ENCODE peak calls at places on chromosome 11, in nine cellular contexts. One of them, this sample, is unnamed.

GRCh38 chr11:31810779-31811647 is at the start of gene PAX6:
- DNase-seq in memory B cell: no peak
- DNase-seq in H7: peak
- DNase-seq in stimulated activated CD4-positive, alpha-beta T cell treated with anti-CD3 and anti-CD28 coated beads, Interleukin-1b, Interleukin-23, amount 100 ng/mL, for 1 hour: no peak
- DNase-seq in activated T-helper 1 cell treated with Interleukin-2 at 50 U/mL for 16 hours: no peak
- DNase-seq in COR-L47: peak
- DNase-seq in DMS79 treated with DMSO at 0.1 percent for 48 hours: peak
- DNase-seq in nephron progenitor cell: peak
- DNase-seq in ovary: no peak
- DNase-seq in this sample: no peak

GRCh38 chr11:15710593-15711260 is 596.0 kb downstream of the INSC start:
- DNase-seq in ovary: no peak
- DNase-seq in memory B cell: no peak
- DNase-seq in stimulated activated CD4-positive, alpha-beta T cell treated with anti-CD3 and anti-CD28 coated beads, Interleukin-1b, Interleukin-23, amount 100 ng/mL, for 1 hour: no peak
- DNase-seq in DMS79 treated with DMSO at 0.1 percent for 48 hours: peak
- DNase-seq in H7: no peak
- DNase-seq in activated T-helper 1 cell treated with Interleukin-2 at 50 U/mL for 16 hours: no peak
- DNase-seq in nephron progenitor cell: no peak
- DNase-seq in COR-L47: no peak
- DNase-seq in this sample: no peak

GRCh38 chr11:83680351-83680750 is 394.2 kb upstream of the CCDC90B start:
- DNase-seq in stimulated activated CD4-positive, alpha-beta T cell treated with anti-CD3 and anti-CD28 coated beads, Interleukin-1b, Interleukin-23, amount 100 ng/mL, for 1 hour: no peak
- DNase-seq in COR-L47: peak
- DNase-seq in DMS79 treated with DMSO at 0.1 percent for 48 hours: no peak
- DNase-seq in H7: no peak
- DNase-seq in ovary: no peak
- DNase-seq in nephron progenitor cell: peak
- DNase-seq in memory B cell: no peak
- DNase-seq in activated T-helper 1 cell treated with Interleukin-2 at 50 U/mL for 16 hours: no peak
- DNase-seq in this sample: no peak

GRCh38 chr11:22466809-22467208 is 128.6 kb downstream of the SLC17A6 start:
- DNase-seq in memory B cell: no peak
- DNase-seq in nephron progenitor cell: no peak
- DNase-seq in H7: no peak
- DNase-seq in stimulated activated CD4-positive, alpha-beta T cell treated with anti-CD3 and anti-CD28 coated beads, Interleukin-1b, Interleukin-23, amount 100 ng/mL, for 1 hour: no peak
- DNase-seq in DMS79 treated with DMSO at 0.1 percent for 48 hours: no peak
- DNase-seq in activated T-helper 1 cell treated with Interleukin-2 at 50 U/mL for 16 hours: no peak
- DNase-seq in COR-L47: no peak
- DNase-seq in ovary: no peak
- DNase-seq in this sample: no peak

GRCh38 chr11:94128746-94129504 is at the start of gene PANX1:
- DNase-seq in nephron progenitor cell: peak
- DNase-seq in activated T-helper 1 cell treated with Interleukin-2 at 50 U/mL for 16 hours: peak
- DNase-seq in stimulated activated CD4-positive, alpha-beta T cell treated with anti-CD3 and anti-CD28 coated beads, Interleukin-1b, Interleukin-23, amount 100 ng/mL, for 1 hour: peak
- DNase-seq in COR-L47: peak
- DNase-seq in H7: peak
- DNase-seq in DMS79 treated with DMSO at 0.1 percent for 48 hours: peak
- DNase-seq in ovary: peak
- DNase-seq in memory B cell: peak
- DNase-seq in this sample: peak

GRCh38 chr11:61362542-61362875 is 335 bp downstream of the TMEM138 start:
- DNase-seq in ovary: no peak
- DNase-seq in memory B cell: peak
- DNase-seq in COR-L47: no peak
- DNase-seq in nephron progenitor cell: peak
- DNase-seq in DMS79 treated with DMSO at 0.1 percent for 48 hours: no peak
- DNase-seq in H7: peak
- DNase-seq in stimulated activated CD4-positive, alpha-beta T cell treated with anti-CD3 and anti-CD28 coated beads, Interleukin-1b, Interleukin-23, amount 100 ng/mL, for 1 hour: no peak
- DNase-seq in activated T-helper 1 cell treated with Interleukin-2 at 50 U/mL for 16 hours: no peak
- DNase-seq in this sample: no peak

GRCh38 chr11:61635304-61635703 is 44.9 kb upstream of the DAGLA start:
- DNase-seq in DMS79 treated with DMSO at 0.1 percent for 48 hours: no peak
- DNase-seq in nephron progenitor cell: no peak
- DNase-seq in memory B cell: no peak
- DNase-seq in activated T-helper 1 cell treated with Interleukin-2 at 50 U/mL for 16 hours: no peak
- DNase-seq in COR-L47: no peak
- DNase-seq in stimulated activated CD4-positive, alpha-beta T cell treated with anti-CD3 and anti-CD28 coated beads, Interleukin-1b, Interleukin-23, amount 100 ng/mL, for 1 hour: no peak
- DNase-seq in H7: no peak
- DNase-seq in ovary: no peak
- DNase-seq in this sample: no peak

GRCh38 chr11:32870676-32871075 is 21.9 kb upstream of the QSER1 start:
- DNase-seq in stimulated activated CD4-positive, alpha-beta T cell treated with anti-CD3 and anti-CD28 coated beads, Interleukin-1b, Interleukin-23, amount 100 ng/mL, for 1 hour: no peak
- DNase-seq in DMS79 treated with DMSO at 0.1 percent for 48 hours: no peak
- DNase-seq in H7: peak
- DNase-seq in activated T-helper 1 cell treated with Interleukin-2 at 50 U/mL for 16 hours: peak
- DNase-seq in nephron progenitor cell: peak
- DNase-seq in ovary: peak
- DNase-seq in COR-L47: peak
- DNase-seq in memory B cell: peak
- DNase-seq in this sample: no peak

This sample was measured in GM12892.